ENCODE peak calls at places on chromosomes 12 and 14, in nine cellular contexts. W, C, M, F, D, P, T, L and E are unnamed samples.

GRCh38 chr12:125340791-125341190 is 275.6 kb downstream of the AACS start:
- DNase-seq in C (no peak), M (no peak), T (no peak), D (no peak), L (peak; percentile 18), W (peak; percentile 40), P (no peak), F (no peak), E (no peak)

GRCh38 chr14:102183922-102184677 is 44.4 kb downstream of the WDR20 start:
- DNase-seq in D (no peak), C (no peak), W (no peak), P (peak; percentile 19), M (no peak), F (no peak), T (no peak), L (no peak), E (no peak)

GRCh38 chr14:45252356-45253069 is 489 bp downstream of the MIS18BP1 start:
- DNase-seq in L (no peak), W (peak; percentile 44), M (no peak), D (no peak), P (peak; percentile 12), C (no peak), T (no peak), F (no peak), E (no peak)

GRCh38 chr12:19142499-19142898 is 13.0 kb downstream of the PLEKHA5 start:
- DNase-seq in M (no peak), T (no peak), C (no peak), D (no peak), L (no peak), W (no peak), P (no peak), F (no peak), E (no peak)

GRCh38 chr14:94011795-94012194 is 14.3 kb upstream of the OTUB2 start:
- DNase-seq in T (no peak), M (no peak), L (no peak), P (no peak), D (no peak), C (no peak), W (no peak), F (no peak), E (peak; percentile 56)

GRCh38 chr12:131863711-131864396 is 30.6 kb upstream of the ULK1 start:
- DNase-seq in P (no peak), D (no peak), M (no peak), L (no peak), T (no peak), W (no peak), F (peak; percentile 44), C (no peak), E (no peak)

GRCh38 chr14:29814153-29815057 is 113.2 kb downstream of the PRKD1 start:
- DNase-seq in M (no peak), L (peak; percentile 74), C (no peak), P (no peak), T (peak; percentile 24), W (no peak), F (peak; percentile 79), D (peak; percentile 79), E (no peak)

GRCh38 chr14:93055651-93056115 is 60.0 kb downstream of the ITPK1 start:
- DNase-seq in W (peak; percentile 88), D (peak; percentile 51), M (no peak), L (no peak), T (no peak), C (no peak), P (no peak), F (no peak), E (no peak)

GRCh38 chr14:66206554-66206953 is 279.6 kb upstream of the CCDC196 start:
- DNase-seq in T (no peak), P (no peak), C (no peak), M (no peak), W (no peak), L (no peak), F (no peak), D (no peak), E (no peak)

GRCh38 chr14:101862711-101863110 is 101.2 kb downstream of the PPP2R5C start:
- DNase-seq in C (no peak), D (no peak), F (no peak), P (no peak), T (no peak), L (no peak), W (no peak), M (no peak), E (no peak)

GRCh38 chr14:74846168-74846567 is 29.8 kb downstream of the PROX2 start:
- DNase-seq in D (no peak), L (no peak), T (no peak), F (no peak), P (no peak), M (no peak), W (no peak), C (no peak), E (no peak)

GRCh38 chr12:52361553-52361952 is 5.7 kb downstream of the KRT85 start:
- DNase-seq in C (peak; percentile 12), P (no peak), D (no peak), T (no peak), M (no peak), F (no peak), L (no peak), W (no peak), E (no peak)
- H3K4me1 ChIP-seq in C (no peaks in the 10 kb centered on the region), P (no peaks in the 10 kb centered on the region), D (no peaks in the 10 kb centered on the region), T (no peaks in the 10 kb centered on the region), M (peaks cover 22% of the 10 kb centered on the region), F (no peaks in the 10 kb centered on the region), L (no peaks in the 10 kb centered on the region), W (no peaks in the 10 kb centered on the region), E (peaks cover 12% of the 10 kb centered on the region)

GRCh38 chr12:64528616-64529015 is 76.7 kb downstream of the TBK1 start:
- DNase-seq in T (no peak), C (no peak), P (no peak), W (no peak), L (no peak), F (no peak), M (no peak), D (no peak), E (no peak)

GRCh38 chr12:64522807-64523206 is 70.9 kb downstream of the TBK1 start:
- DNase-seq in L (no peak), T (no peak), P (no peak), F (no peak), M (no peak), D (no peak), W (no peak), C (no peak), E (no peak)

GRCh38 chr12:64522316-64522715 is 70.4 kb downstream of the TBK1 start:
- DNase-seq in M (no peak), W (no peak), L (no peak), F (no peak), P (no peak), D (no peak), C (no peak), T (no peak), E (no peak)

GRCh38 chr12:64526859-64527258 is 74.9 kb downstream of the TBK1 start:
- DNase-seq in F (no peak), T (no peak), P (no peak), M (no peak), L (no peak), W (no peak), D (no peak), C (no peak), E (no peak)

DNA sequence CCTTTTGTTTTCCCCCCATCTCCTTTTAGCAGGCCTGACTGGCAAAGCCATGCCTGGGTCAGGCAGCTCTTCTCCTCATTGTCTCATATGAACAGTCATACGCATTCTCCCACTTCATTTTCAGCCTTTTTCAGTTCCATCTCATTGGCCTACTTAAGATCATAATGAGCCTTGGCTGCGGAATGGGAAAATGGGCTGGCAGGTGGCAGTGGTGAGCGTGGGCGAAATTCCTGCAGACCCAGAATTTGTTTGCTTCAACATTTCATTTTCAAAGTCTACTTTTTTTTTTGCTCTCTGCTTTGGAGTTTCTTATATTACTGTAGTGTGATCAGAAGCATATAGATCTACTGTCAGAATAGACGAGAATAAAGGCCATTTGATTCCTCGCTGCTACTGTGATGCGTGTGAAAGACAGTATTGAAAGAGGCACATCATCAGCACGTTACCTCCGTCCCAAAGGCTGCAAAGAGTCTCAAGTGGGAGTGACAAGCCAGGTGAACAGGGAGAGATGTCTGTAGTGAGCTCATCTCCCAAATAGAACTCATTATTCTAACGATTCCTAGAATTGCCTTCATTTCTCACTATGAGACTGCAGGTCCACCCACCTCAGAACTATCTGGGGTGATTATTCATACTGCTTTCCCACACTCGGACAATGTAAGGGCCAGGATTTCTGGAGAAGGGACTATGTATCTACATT is 73.7 kb downstream of the TBK1 start:
- DNase-seq in C (no peak), L (no peak), M (no peak), F (no peak), D (no peak), P (no peak), T (no peak), W (no peak), E (no peak)
- H3K36me3 ChIP-seq in C (no peaks in the 10 kb centered on the region), L (no peaks in the 10 kb centered on the region), M (no peaks in the 10 kb centered on the region), F (no peaks in the 10 kb centered on the region), D (no peaks in the 10 kb centered on the region), P (no peaks in the 10 kb centered on the region), T (no peaks in the 10 kb centered on the region), W (no peaks in the 10 kb centered on the region), E (no peaks in the 10 kb centered on the region)

GRCh38 chr12:69515394-69515793 is 45.2 kb downstream of the FRS2 start:
- DNase-seq in W (no peak), M (no peak), L (no peak), P (no peak), T (no peak), F (no peak), C (no peak), D (no peak), E (no peak)

GRCh38 chr12:69513297-69513696 is 43.1 kb downstream of the FRS2 start:
- DNase-seq in L (no peak), W (no peak), P (no peak), M (no peak), F (no peak), T (no peak), C (no peak), D (no peak), E (no peak)

GRCh38 chr12:69512820-69513219 is 42.6 kb downstream of the FRS2 start:
- DNase-seq in P (no peak), F (no peak), T (no peak), W (no peak), M (no peak), D (no peak), C (no peak), L (no peak), E (no peak)

GRCh38 chr12:69514111-69514510 is 43.9 kb downstream of the FRS2 start:
- DNase-seq in M (no peak), D (no peak), C (no peak), T (no peak), P (no peak), W (no peak), F (no peak), L (no peak), E (no peak)

GRCh38 chr12:69514845-69515244 is 44.7 kb downstream of the FRS2 start:
- DNase-seq in D (no peak), T (no peak), C (no peak), M (no peak), P (no peak), L (no peak), W (no peak), F (no peak), E (no peak)
- H3K4me1 ChIP-seq in D (peaks cover 12% of the 10 kb centered on the region), T (peaks cover 15% of the 10 kb centered on the region), C (no peaks in the 10 kb centered on the region), M (peaks cover 35% of the 10 kb centered on the region), P (peaks cover 39% of the 10 kb centered on the region), L (peaks cover 81% of the 10 kb centered on the region), W (peaks cover 7% of the 10 kb centered on the region), F (peaks cover 9% of the 10 kb centered on the region), E (peaks cover 20% of the 10 kb centered on the region)

DNA sequence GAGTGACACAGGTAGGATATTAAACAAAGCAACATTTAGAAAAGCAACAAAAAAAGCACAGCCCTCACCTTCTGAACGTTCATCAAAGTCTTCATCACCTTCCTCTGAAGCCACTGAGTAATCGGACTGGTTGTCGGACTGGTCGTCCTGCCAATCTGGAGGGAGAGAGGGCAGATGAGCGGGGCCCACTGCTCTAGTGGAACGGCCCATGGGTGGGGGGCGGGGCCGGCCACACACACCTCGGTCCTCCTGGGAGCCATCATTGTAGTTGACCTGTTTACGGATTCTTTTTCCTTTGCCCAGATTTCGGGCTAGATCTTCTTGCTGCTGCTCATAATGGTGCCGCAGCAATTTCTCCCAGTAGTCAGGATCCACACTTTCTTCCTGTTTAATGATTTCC is 14.9 kb upstream of the NOP2 start:
- DNase-seq in F (no peak), L (no peak), P (no peak), W (no peak), D (no peak), T (no peak), C (no peak), M (no peak), E (no peak)
- H3K36me3 ChIP-seq in F (no peaks in the 10 kb centered on the region), L (peaks cover 99% of the 10 kb centered on the region), P (peaks cover 38% of the 10 kb centered on the region), W (peaks cover 35% of the 10 kb centered on the region), D (peaks cover 94% of the 10 kb centered on the region), T (no peaks in the 10 kb centered on the region), C (peaks cover 95% of the 10 kb centered on the region), M (peaks cover 66% of the 10 kb centered on the region), E (peaks cover 75% of the 10 kb centered on the region)